ENCODE peak calls at places on chromosomes 2 and 18, in five cellular contexts. S is fibroblast of the aortic adventitia, M is NCI-H1105, F is psoas muscle, I is endothelial cell. V is an unnamed sample.

GRCh38 chr2:33135645-33136044 is 188.9 kb downstream of the LTBP1 start:
- DNase-seq in S (peak), M (no peak), F (no peak), I (no peak), V (no peak)

GRCh38 chr2:188444106-188444835 is 152.6 kb downstream of the GULP1 start:
- DNase-seq in S (no peak), M (no peak), F (no peak), I (no peak), V (no peak)

GRCh38 chr18:31424383-31424988 is 23.1 kb upstream of the DSG3 start:
- DNase-seq in S (peak), M (no peak), F (no peak), I (peak), V (no peak)

GRCh38 chr2:171409436-171409971 is 24.3 kb downstream of the METTL8 start:
- DNase-seq in S (peak), M (no peak), F (no peak), I (no peak), V (no peak)

GRCh38 chr2:42009657-42010580 is 37.9 kb upstream of the PKDCC start:
- DNase-seq in S (peak), M (no peak), F (no peak), I (no peak), V (no peak)

GRCh38 chr2:36777272-36777671 is 80.8 kb downstream of the VIT start:
- DNase-seq in S (no peak), M (no peak), F (no peak), I (no peak), V (no peak)

GRCh38 chr2:227862741-227863588 is 8.5 kb upstream of the DAW1 start:
- DNase-seq in S (peak), M (no peak), F (peak), I (no peak), V (no peak)

GRCh38 chr2:88036162-88036561 is 19.4 kb downstream of the KRCC1 start:
- DNase-seq in S (no peak), M (no peak), F (no peak), I (no peak), V (no peak)

GRCh38 chr2:42360890-42361727 is at the start of gene COX7A2L:
- DNase-seq in S (peak), M (peak), F (peak), I (peak), V (peak)

V was measured in central memory CD4-positive, alpha-beta T cell.